ENCODE peak calls at places on chromosomes 4 and X, in four cellular contexts. One of them, this sample, is unnamed.

GRCh38 chr4:151043803-151044535 is 28.9 kb upstream of the LRBA start:
- DNase-seq in stomach: no peak
- DNase-seq in spleen: no peak
- DNase-seq in mucosa of gallbladder: no peak
- DNase-seq in this sample: no peak

GRCh38 chrX:82362550-82362949 is 1145.5 kb upstream of the POU3F4 start:
- DNase-seq in mucosa of gallbladder: no peak
- DNase-seq in spleen: no peak
- DNase-seq in stomach: no peak
- DNase-seq in this sample: no peak

GRCh38 chr4:87839309-87839946 is 6.7 kb downstream of the MEPE start:
- DNase-seq in mucosa of gallbladder: no peak
- DNase-seq in stomach: no peak
- DNase-seq in spleen: no peak
- DNase-seq in this sample: no peak

GRCh38 chrX:131068945-131069719 is 11.0 kb downstream of the ARHGAP36 start:
- DNase-seq in mucosa of gallbladder: no peak
- DNase-seq in stomach: no peak
- DNase-seq in spleen: no peak
- DNase-seq in this sample: no peak

GRCh38 chrX:155132110-155132509 is 60.8 kb downstream of the BRCC3 start:
- DNase-seq in mucosa of gallbladder: no peak
- DNase-seq in spleen: no peak
- DNase-seq in stomach: no peak
- DNase-seq in this sample: no peak

GRCh38 chrX:129717902-129718301 is 20.9 kb upstream of the XPNPEP2 start:
- DNase-seq in stomach: no peak
- DNase-seq in mucosa of gallbladder: no peak
- DNase-seq in spleen: no peak
- DNase-seq in this sample: no peak

GRCh38 chrX:154733072-154733425 is 17.8 kb downstream of the GAB3 start:
- DNase-seq in stomach: no peak
- DNase-seq in mucosa of gallbladder: no peak
- DNase-seq in spleen: no peak
- DNase-seq in this sample: no peak

GRCh38 chr4:186765673-186766546 is 42.3 kb upstream of the FAT1 start:
- DNase-seq in mucosa of gallbladder: peak
- DNase-seq in spleen: no peak
- DNase-seq in stomach: no peak
- DNase-seq in this sample: no peak

GRCh38 chr4:120843840-120844527 is 78.5 kb downstream of the PRDM5 start:
- DNase-seq in mucosa of gallbladder: no peak
- DNase-seq in spleen: no peak
- DNase-seq in stomach: no peak
- DNase-seq in this sample: peak

GRCh38 chrX:71859637-71860036 is 51.0 kb upstream of the NHSL2 start:
- DNase-seq in spleen: no peak
- DNase-seq in stomach: no peak
- DNase-seq in mucosa of gallbladder: peak
- DNase-seq in this sample: no peak

GRCh38 chr4:83996254-83996653 is 460.3 kb downstream of the GPAT3 start:
- DNase-seq in stomach: no peak
- DNase-seq in mucosa of gallbladder: no peak
- DNase-seq in spleen: no peak
- DNase-seq in this sample: no peak

GRCh38 chr4:190017357-190018200 is 9.5 kb downstream of the FRG2 start:
- DNase-seq in stomach: no peak
- DNase-seq in mucosa of gallbladder: no peak
- DNase-seq in spleen: peak
- DNase-seq in this sample: no peak

GRCh38 chrX:11137543-11138139 is 26.5 kb downstream of the HCCS start:
- DNase-seq in stomach: no peak
- DNase-seq in spleen: no peak
- DNase-seq in mucosa of gallbladder: no peak
- DNase-seq in this sample: no peak

GRCh38 chr4:13544556-13545393 is 467 bp upstream of the NKX3-2 start:
- DNase-seq in stomach: peak
- DNase-seq in spleen: peak
- DNase-seq in mucosa of gallbladder: peak
- DNase-seq in this sample: peak

GRCh38 chr4:146370841-146371240 is 150.9 kb downstream of the SLC10A7 start:
- DNase-seq in stomach: no peak
- DNase-seq in spleen: no peak
- DNase-seq in mucosa of gallbladder: no peak
- DNase-seq in this sample: no peak

GRCh38 chrX:43804021-43804420 is 78.2 kb downstream of the MAOB start:
- DNase-seq in mucosa of gallbladder: no peak
- DNase-seq in stomach: no peak
- DNase-seq in spleen: no peak
- DNase-seq in this sample: no peak

GRCh38 chrX:8760021-8760420 is 28.1 kb upstream of the ANOS1 start:
- DNase-seq in mucosa of gallbladder: no peak
- DNase-seq in stomach: no peak
- DNase-seq in spleen: no peak
- DNase-seq in this sample: no peak

GRCh38 chr4:89616382-89616781 is 220.6 kb downstream of the SNCA start:
- DNase-seq in mucosa of gallbladder: no peak
- DNase-seq in stomach: no peak
- DNase-seq in spleen: no peak
- DNase-seq in this sample: no peak

GRCh38 chr4:86891785-86892638 is at the start of gene C4orf36:
- DNase-seq in mucosa of gallbladder: peak
- DNase-seq in spleen: peak
- DNase-seq in stomach: peak
- DNase-seq in this sample: peak

GRCh38 chr4:8272472-8273428 is 3.2 kb downstream of the HTRA3 start:
- DNase-seq in mucosa of gallbladder: no peak
- DNase-seq in spleen: peak
- DNase-seq in stomach: no peak
- DNase-seq in this sample: no peak

GRCh38 chr4:19329631-19330030 is 922.1 kb upstream of the SLIT2 start:
- DNase-seq in spleen: no peak
- DNase-seq in mucosa of gallbladder: no peak
- DNase-seq in stomach: no peak
- DNase-seq in this sample: no peak

This sample was measured in upper lobe of right lung.